ENCODE peak calls at places on chromosomes 13 and 19, in six cellular contexts. V is thoracic aorta, G is left ventricle myocardium inferior, W is A673, S is tibial nerve, E is HFF-Myc. O is an unnamed sample.

GRCh38 chr19:18205180-18205915 is 1.5 kb upstream of the RAB3A start:
- DNase-seq in G (peak), S (peak), V (peak), W (peak), E (no peak), O (no peak)

GRCh38 chr13:91142572-91142971 is 204.9 kb upstream of the MIR17HG start:
- DNase-seq in W (no peak), S (no peak), V (no peak), E (no peak), G (no peak), O (no peak)

GRCh38 chr19:6233051-6233826 is 46.5 kb downstream of the MLLT1 start:
- DNase-seq in S (no peak), W (no peak), E (no peak), V (peak), G (peak), O (no peak)

GRCh38 chr13:47661076-47661475 is 340.0 kb downstream of the SUCLA2 start:
- DNase-seq in S (no peak), V (no peak), G (no peak), W (peak), E (peak), O (no peak)

GRCh38 chr13:96052655-96053002 is 572 bp downstream of the UGGT2 start:
- DNase-seq in G (no peak), E (no peak), V (no peak), S (no peak), W (peak), O (no peak)

GRCh38 chr19:58536852-58537798 is 6.7 kb upstream of the TRIM28 start:
- DNase-seq in W (no peak), V (no peak), E (no peak), S (no peak), G (no peak), O (no peak)

GRCh38 chr19:58543826-58544590 is at the start of gene TRIM28:
- DNase-seq in S (peak), E (peak), V (peak), W (peak), G (peak), O (peak)

GRCh38 chr13:52103386-52103785 is 25.5 kb downstream of the NEK5 start:
- DNase-seq in V (no peak), E (no peak), S (no peak), G (no peak), W (no peak), O (no peak)

GRCh38 chr19:48835734-48836088 is 580 bp downstream of the HSD17B14 start:
- DNase-seq in S (peak), G (peak), V (peak), E (peak), W (peak), O (peak)

DNA sequence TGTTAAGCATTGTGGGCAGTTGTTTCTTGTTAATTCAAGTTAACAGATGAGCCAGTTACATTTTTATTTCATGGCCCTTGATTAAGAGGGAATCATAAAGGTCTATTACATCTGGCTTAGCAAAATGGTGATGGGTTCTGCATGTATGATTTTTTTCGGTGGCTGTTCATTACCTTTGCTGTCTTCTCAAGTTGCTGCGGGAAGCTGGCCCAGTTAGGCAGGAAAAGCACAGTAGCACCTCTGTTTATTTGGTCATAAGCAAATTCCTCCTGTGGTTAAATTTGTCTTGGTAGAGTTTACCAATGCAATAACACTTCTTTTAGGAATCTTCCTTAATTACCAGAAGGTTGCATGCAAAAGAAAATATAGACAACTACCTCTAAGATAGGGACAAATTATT is 104.5 kb downstream of the FRY start:
- DNase-seq in S (no peak), W (no peak), G (no peak), V (no peak), E (no peak), O (no peak)
- H3K4me3 ChIP-seq in S (no peak), W (no peak), G (no peak), V (no peak), E (no peak), O (no peak)

DNA sequence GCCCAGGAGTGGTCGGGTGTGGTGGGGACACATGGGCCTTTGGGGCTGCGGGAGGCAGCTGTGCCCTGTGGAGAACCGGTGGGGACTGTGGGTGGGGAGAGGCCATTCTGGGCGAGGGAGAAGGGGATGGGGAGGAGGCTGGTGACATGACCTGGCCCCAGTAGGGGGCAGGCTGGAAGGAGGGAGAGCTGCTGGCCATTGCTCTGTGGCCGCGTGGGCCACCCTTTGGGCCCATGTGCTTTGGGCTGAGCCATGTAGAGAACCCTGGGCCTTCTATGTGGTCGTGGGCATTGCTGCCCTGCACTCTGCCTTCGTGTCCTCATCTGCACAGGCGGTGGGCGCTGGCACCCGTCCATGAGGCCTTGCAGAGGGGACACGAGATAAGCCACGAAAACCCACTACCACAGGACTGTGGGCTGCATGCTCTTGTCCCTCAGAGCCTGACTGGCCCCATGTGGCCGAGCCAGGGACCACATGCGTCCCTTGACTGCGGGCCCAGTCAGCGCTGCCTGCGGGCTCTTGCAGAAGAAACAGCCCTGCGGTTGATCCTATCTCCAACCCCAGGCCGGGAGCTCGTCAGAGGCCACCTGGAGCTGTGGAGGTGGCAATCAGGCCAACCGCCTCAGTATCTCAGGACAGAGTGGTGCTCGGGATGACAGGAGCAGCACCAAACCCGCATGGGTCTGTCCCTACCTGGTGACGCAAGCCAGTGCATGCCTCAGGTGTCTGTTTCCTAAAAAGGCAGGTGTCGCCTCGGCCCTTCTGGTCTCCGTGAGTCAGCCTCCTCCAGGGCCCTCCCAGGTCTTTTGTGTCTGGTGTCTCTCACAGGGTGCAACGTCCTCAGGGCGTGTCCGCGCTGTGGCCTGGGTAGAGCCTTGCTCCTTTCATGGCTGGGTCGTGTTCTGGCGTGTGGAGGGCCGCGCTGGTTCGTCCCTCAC is 14.3 kb downstream of the FZR1 start:
- DNase-seq in G (no peak), E (no peak), W (no peak), V (no peak), S (no peak), O (no peak)
- H3K4me3 ChIP-seq in G (no peak), E (no peak), W (no peak), V (no peak), S (no peak), O (no peak)

GRCh38 chr19:14770944-14771839 is 7.2 kb downstream of the ADGRE2 start:
- DNase-seq in W (no peak), V (no peak), G (no peak), E (no peak), S (no peak), O (no peak)

GRCh38 chr19:14772995-14773394 is 5.4 kb downstream of the ADGRE2 start:
- DNase-seq in W (no peak), S (no peak), G (no peak), E (no peak), V (no peak), O (no peak)

GRCh38 chr19:14774373-14774772 is 4.0 kb downstream of the ADGRE2 start:
- DNase-seq in E (no peak), W (no peak), S (no peak), V (no peak), G (no peak), O (no peak)

GRCh38 chr19:14770136-14770535 is 8.2 kb downstream of the ADGRE2 start:
- DNase-seq in V (no peak), G (no peak), W (no peak), S (no peak), E (no peak), O (no peak)

DNA sequence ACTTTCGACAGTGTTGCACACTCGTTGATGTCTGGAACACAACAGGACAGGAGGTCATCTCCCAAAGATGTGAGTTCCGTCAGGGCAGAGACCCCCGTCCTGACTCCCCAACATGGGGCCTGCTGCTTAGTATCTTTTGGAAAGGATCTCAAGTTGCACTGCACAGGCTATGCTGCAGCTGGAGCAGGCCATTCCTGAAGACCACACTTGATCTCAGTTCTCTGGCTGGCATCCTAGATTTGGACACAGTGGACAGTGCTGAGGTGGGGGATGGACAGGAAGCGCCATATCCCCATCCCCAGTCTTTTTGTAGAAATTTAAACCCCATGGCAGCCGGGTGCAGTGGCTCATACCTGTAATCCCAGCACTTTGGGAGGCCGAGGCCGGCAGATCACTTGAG is 5.9 kb downstream of the ADGRE2 start:
- DNase-seq in V (no peak), E (no peak), G (no peak), S (no peak), W (no peak), O (no peak)
- H3K4me3 ChIP-seq in V (no peak), E (no peak), G (no peak), S (no peak), W (no peak), O (no peak)

DNA sequence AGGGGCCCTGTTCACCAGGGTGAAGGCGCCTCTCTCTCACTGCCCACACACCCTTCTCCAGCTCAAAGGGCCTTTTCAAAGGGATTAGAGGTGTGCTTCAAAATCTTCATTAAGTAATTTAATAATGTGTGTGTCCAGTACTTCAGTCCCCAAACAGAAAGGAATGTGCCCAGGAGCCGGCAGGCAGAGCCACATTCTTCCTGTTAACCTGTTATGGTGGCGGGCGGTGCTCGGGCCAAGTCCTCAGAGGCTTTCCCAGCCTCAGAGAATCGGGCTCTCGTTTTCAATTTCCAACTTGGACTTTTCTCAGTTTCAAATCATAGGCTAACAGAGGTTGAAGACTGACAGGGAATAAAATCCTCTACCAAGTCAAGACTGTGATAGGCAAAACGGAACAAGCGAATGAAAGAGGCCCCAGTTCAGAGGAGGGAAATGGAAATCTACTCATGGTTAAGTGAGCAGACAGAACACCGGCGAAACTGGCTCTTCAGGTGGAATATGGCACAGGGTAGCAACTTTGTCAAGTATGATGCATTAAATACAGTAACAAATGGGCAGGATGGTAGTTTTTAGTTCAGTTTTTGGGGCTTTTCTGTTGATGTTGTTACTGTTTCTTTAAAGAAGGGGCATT is 68.6 kb downstream of the FOXO1 start:
- DNase-seq in S (no peak), E (no peak), W (no peak), G (no peak), V (no peak), O (no peak)
- H3K4me3 ChIP-seq in S (no peak), E (no peak), W (no peak), G (peak), V (peak), O (no peak)

O was measured in CD8-positive, alpha-beta memory T cell.